ENCODE peak calls at places on chromosome 15, in four cellular contexts. C, T, M and F are unnamed samples. For H3K36me3, the result is how much of the 10 kb centered on the place peaks cover.

GRCh38 chr15:70483513-70483912 is 279.8 kb downstream of the UACA start:
- DNase-seq in C (no peak), M (no peak), T (no peak), F (no peak)

GRCh38 chr15:45200799-45201556 is 13.2 kb upstream of the SHF start:
- DNase-seq in C (peak), T (peak), M (peak), F (peak)

GRCh38 chr15:59410448-59410896 is 27.5 kb upstream of the FAM81A start:
- DNase-seq in C (no peak), T (peak), M (no peak), F (no peak)

GRCh38 chr15:41610048-41610447 is 50.2 kb upstream of the MGA start:
- DNase-seq in C (no peak), M (no peak), T (no peak), F (no peak)

GRCh38 chr15:83998486-83998885 is 237.1 kb upstream of the GOLGA6L4 start:
- DNase-seq in M (no peak), T (no peak), C (no peak), F (no peak)

GRCh38 chr15:40787344-40787841 is 17.6 kb downstream of the C15orf62 start:
- DNase-seq in C (peak), T (no peak), M (no peak), F (no peak)

GRCh38 chr15:72800819-72801481 is 17.4 kb upstream of the ADPGK start:
- DNase-seq in C (no peak), M (no peak), T (no peak), F (no peak)

GRCh38 chr15:92611995-92612745 is 43.4 kb downstream of the FAM174B start:
- DNase-seq in C (no peak), T (no peak), M (no peak), F (no peak)

GRCh38 chr15:90892023-90892422 is 7.7 kb downstream of the FES start:
- DNase-seq in T (no peak), M (no peak), C (no peak), F (no peak)

GRCh38 chr15:87129916-87130315 is 1050.2 kb downstream of the AGBL1 start:
- DNase-seq in M (no peak), C (no peak), T (no peak), F (no peak)

GRCh38 chr15:27989838-27990237 is 109.3 kb downstream of the OCA2 start:
- DNase-seq in T (no peak), M (no peak), C (no peak), F (no peak)

GRCh38 chr15:28901587-28901980 is 15.8 kb downstream of the APBA2 start:
- DNase-seq in C (no peak), M (no peak), T (no peak), F (no peak)

GRCh38 chr15:77549552-77550274 is 83.0 kb downstream of the LINGO1 start:
- DNase-seq in T (no peak), C (no peak), M (no peak), F (no peak)

GRCh38 chr15:48191574-48192225 is at the start of gene CTXN2:
- DNase-seq in M (no peak), C (no peak), T (no peak), F (no peak)
- TF ChIP-seq TCF7L2 in M (no peak), C (no peak), T (no peak), F (no peak)

DNA sequence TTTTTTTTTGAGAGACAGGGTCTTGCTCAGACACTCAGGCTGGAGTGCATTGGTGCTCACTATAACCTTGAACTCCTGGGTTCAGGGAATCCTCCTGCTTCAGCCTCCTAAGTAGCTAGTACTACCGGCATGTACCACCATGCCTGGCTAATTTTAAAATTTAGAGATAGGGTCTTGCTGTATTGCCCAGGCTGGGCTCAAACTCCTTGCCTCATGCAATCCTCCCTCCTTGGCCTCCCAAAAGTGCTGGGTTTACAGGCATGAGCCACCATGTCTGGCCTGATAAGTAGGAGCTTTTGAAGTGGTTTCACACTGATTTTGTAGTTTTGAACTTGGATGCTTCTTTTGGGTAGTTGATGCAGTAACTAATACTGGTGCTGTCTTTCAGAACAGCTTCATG is 7.8 kb downstream of the MAP2K1 start:
- DNase-seq in C (no peak), T (no peak), M (no peak), F (no peak)
- H3K36me3 ChIP-seq in C (under half), T (under half), M (half or more), F (under half)

GRCh38 chr15:81955709-81956108 is 90.1 kb downstream of the MEX3B start:
- DNase-seq in M (no peak), T (no peak), C (no peak), F (no peak)

GRCh38 chr15:81948142-81948709 is 97.6 kb downstream of the MEX3B start:
- DNase-seq in T (no peak), M (peak), C (no peak), F (no peak)

GRCh38 chr15:81954158-81954783 is 91.5 kb downstream of the MEX3B start:
- DNase-seq in T (no peak), C (no peak), M (no peak), F (no peak)

GRCh38 chr15:81948751-81949150 is 97.1 kb downstream of the MEX3B start:
- DNase-seq in C (no peak), M (no peak), T (no peak), F (no peak)

GRCh38 chr15:81950841-81951414 is 94.9 kb downstream of the MEX3B start:
- DNase-seq in M (peak), T (no peak), C (no peak), F (no peak)
- TF ChIP-seq TCF7L2 in M (no peak), T (no peak), C (no peak), F (no peak)

DNA sequence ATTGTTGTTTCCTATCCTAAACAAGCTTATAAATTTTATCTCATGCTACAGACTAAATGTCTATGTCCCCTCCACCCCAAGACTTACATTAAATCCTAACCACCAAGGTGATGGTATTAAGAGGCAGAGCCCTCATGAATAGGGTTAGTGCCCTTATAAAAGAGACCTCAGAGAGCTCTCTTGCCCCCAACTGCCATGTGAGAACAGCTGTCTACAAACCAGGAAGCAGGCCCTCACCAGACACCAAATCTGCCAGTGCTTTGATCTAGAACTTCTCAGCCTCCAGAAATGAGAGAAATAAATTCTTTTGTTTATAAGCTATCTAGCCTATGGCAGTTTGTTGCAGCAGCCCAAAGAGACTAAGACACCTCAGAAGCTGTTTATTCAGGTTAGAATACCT is 58.5 kb downstream of the TP53BP1 start:
- DNase-seq in M (no peak), C (no peak), T (no peak), F (no peak)
- H3K36me3 ChIP-seq in M (under half), C (under half), T (under half), F (under half)

GRCh38 chr15:78988361-78988911 is 43.6 kb upstream of the CTSH start:
- DNase-seq in M (no peak), C (peak), T (peak), F (peak)
- TF ChIP-seq TCF7L2 in M (no peak), C (no peak), T (no peak), F (no peak)

GRCh38 chr15:65577129-65577996 is 33.6 kb downstream of the INTS14 start:
- DNase-seq in M (no peak), C (no peak), T (no peak), F (no peak)

GRCh38 chr15:65580287-65580686 is 30.6 kb downstream of the INTS14 start:
- DNase-seq in C (no peak), M (no peak), T (peak), F (peak)

GRCh38 chr15:65576669-65577068 is 34.3 kb downstream of the INTS14 start:
- DNase-seq in T (no peak), M (no peak), C (no peak), F (no peak)

GRCh38 chr15:65579762-65580161 is 31.2 kb downstream of the INTS14 start:
- DNase-seq in T (no peak), C (no peak), M (no peak), F (no peak)

GRCh38 chr15:65578904-65579728 is 31.8 kb downstream of the INTS14 start:
- DNase-seq in M (no peak), C (no peak), T (no peak), F (no peak)
- H3K36me3 ChIP-seq in M (half or more), C (under half), T (half or more), F (under half)

DNA sequence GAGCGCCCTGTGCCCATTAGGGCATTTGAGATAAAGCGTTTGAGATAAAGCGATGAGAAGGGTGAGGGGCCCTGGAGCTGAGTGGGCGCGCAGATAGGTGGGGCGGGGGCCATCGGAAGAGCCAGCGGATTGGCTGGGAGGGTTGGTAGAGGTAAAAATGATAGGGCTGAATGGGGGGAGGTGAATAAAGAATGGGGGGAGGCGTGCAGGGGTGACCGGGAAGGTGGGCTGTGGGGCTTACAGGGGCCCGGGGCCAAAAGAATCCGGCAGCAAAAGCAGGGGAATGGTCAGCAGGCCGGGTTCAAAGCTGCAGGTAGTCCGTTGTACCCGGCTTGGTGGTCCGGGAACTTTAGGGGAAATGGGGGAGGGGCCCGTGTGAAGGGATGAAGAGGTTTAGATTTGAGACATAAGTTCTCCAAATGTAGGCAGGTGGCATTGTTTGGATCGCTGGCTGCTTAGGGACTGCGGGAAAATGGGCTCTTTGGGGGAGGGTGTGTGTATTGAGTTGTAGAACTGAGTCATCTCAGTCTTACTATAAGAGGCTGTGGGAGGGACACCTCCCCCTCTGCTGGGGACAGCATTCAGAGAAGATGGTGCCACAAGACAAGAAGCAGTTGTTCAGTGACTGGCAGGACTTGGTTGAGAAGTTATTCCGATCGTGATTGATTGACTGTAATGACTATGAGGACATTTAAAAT is 623 bp downstream of the ARID3B start:
- DNase-seq in M (peak), T (peak), C (no peak), F (no peak)
- TF ChIP-seq TCF7L2 in M (no peak), T (no peak), C (no peak), F (no peak)

DNA sequence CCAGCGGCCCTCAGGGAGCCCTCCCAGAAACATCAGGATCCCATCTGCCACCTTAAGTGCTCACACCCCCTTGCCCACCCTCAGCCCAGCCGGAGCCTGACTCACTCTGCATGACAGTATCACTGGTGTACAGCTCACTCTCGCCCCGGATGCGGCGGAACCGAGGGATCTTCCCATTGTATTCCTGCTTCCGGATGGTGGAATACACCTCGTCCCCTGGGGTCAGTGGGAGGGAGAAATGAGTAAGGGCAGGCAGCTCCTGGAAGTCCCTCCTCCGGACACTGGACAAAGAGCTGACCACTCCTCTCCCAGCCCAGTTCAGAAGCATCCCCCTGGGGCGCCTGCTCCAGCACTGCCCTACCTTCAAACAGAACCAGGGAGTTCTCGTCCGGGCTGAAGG is 16.5 kb downstream of the SEMA7A start:
- DNase-seq in C (no peak), M (no peak), T (no peak), F (no peak)
- H3K36me3 ChIP-seq in C (under half), M (half or more), T (half or more), F (under half)